ENCODE peak calls at places on chromosomes 5 and 9, in four cellular contexts. V is testis, Y is transverse colon, U is HCT116. N is an unnamed sample.
A peak's percentile ranks its signal among the peaks of the same experiment; 100 is the strongest.

GRCh38 chr5:93576994-93577575 is 3.9 kb downstream of the NR2F1-AS1 start:
- DNase-seq in V (no peak), U (no peak), Y (no peak), N (no peak)

GRCh38 chr9:129172816-129173215 is 5.2 kb downstream of the IER5L start:
- DNase-seq in V (peak; percentile 72), U (no peak), Y (no peak), N (no peak)

GRCh38 chr5:178116406-178116885 is 3.1 kb downstream of the N4BP3 start:
- DNase-seq in U (no peak), Y (peak; percentile 56), V (no peak), N (no peak)

GRCh38 chr5:172862165-172862801 is 28.2 kb downstream of the ERGIC1 start:
- DNase-seq in U (no peak), V (no peak), Y (no peak), N (no peak)

GRCh38 chr5:34977934-34978616 is 48.7 kb downstream of the DNAJC21 start:
- DNase-seq in U (no peak), Y (no peak), V (no peak), N (no peak)

GRCh38 chr5:76083555-76084495 is 642 bp downstream of the SV2C start:
- DNase-seq in Y (no peak), V (peak; percentile 15), U (no peak), N (no peak)

GRCh38 chr5:133565993-133566392 is 46.3 kb downstream of the FSTL4 start:
- DNase-seq in Y (no peak), U (no peak), V (peak; percentile 62), N (peak; percentile 24)

GRCh38 chr9:124040186-124040920 is 28.8 kb downstream of the LHX2 start:
- DNase-seq in U (no peak), V (no peak), Y (no peak), N (no peak)

GRCh38 chr5:31149072-31149471 is 44.4 kb upstream of the CDH6 start:
- DNase-seq in U (no peak), V (no peak), Y (no peak), N (no peak)

GRCh38 chr5:34843482-34843881 is 4.5 kb downstream of the TTC23L start:
- DNase-seq in U (no peak), Y (no peak), V (peak; percentile 27), N (no peak)

GRCh38 chr5:135154961-135155360 is 120.9 kb upstream of the PITX1 start:
- DNase-seq in U (no peak), Y (no peak), V (no peak), N (no peak)

GRCh38 chr5:140131967-140132409 is 6.3 kb downstream of the IGIP start:
- DNase-seq in Y (no peak), U (peak; percentile 33), V (peak; percentile 14), N (peak; percentile 95)

GRCh38 chr5:133873936-133874585 is 94.4 kb downstream of the C5orf15 start:
- DNase-seq in U (no peak), Y (no peak), V (no peak), N (no peak)

GRCh38 chr5:142900926-142901325 is 130.7 kb downstream of the ARHGAP26 start:
- DNase-seq in V (no peak), U (no peak), Y (no peak), N (no peak)

GRCh38 chr5:53431665-53432064 is 48.8 kb upstream of the FST start:
- DNase-seq in V (no peak), U (no peak), Y (no peak), N (no peak)

GRCh38 chr9:128150594-128151342 is 1.5 kb downstream of the LCN2 start:
- DNase-seq in U (peak; percentile 10), Y (peak; percentile 53), V (no peak), N (no peak)

GRCh38 chr9:82488319-82488701 is 499.7 kb downstream of the SPATA31D1 start:
- DNase-seq in Y (no peak), U (no peak), V (no peak), N (no peak)

GRCh38 chr5:111548992-111549649 is 36.8 kb upstream of the STARD4 start:
- DNase-seq in Y (peak; percentile 9), V (no peak), U (no peak), N (no peak)

GRCh38 chr9:105168935-105169334 is 75.5 kb upstream of the SLC44A1 start:
- DNase-seq in Y (no peak), V (no peak), U (no peak), N (no peak)

GRCh38 chr9:95379630-95380029 is 62.1 kb upstream of the FANCC start:
- DNase-seq in V (no peak), U (no peak), Y (no peak), N (no peak)

GRCh38 chr9:126474201-126474765 is 139.4 kb upstream of the LMX1B start:
- DNase-seq in Y (no peak), V (no peak), U (no peak), N (no peak)

GRCh38 chr9:83959061-83959460 is 21.0 kb downstream of the HNRNPK start:
- DNase-seq in V (no peak), Y (no peak), U (no peak), N (peak; percentile 89)

GRCh38 chr9:110095238-110095637 is 112.7 kb downstream of the C9orf152 start:
- DNase-seq in Y (no peak), V (no peak), U (no peak), N (peak; percentile 66)

GRCh38 chr9:131111186-131111853 is 14.1 kb upstream of the NUP214 start:
- DNase-seq in V (no peak), U (no peak), Y (no peak), N (no peak)

GRCh38 chr5:35212006-35212982 is 18.0 kb downstream of the PRLR start:
- DNase-seq in U (no peak), V (no peak), Y (no peak), N (no peak)

GRCh38 chr9:38652486-38652885 is 32.1 kb upstream of the ANKRD18A start:
- DNase-seq in U (no peak), Y (no peak), V (no peak), N (no peak)

GRCh38 chr5:59124983-59125960 is 542.4 kb downstream of the RAB3C start:
- DNase-seq in Y (no peak), V (no peak), U (no peak), N (peak; percentile 15)

GRCh38 chr5:96734871-96735325 is 72.7 kb downstream of the CAST start:
- DNase-seq in U (no peak), Y (no peak), V (no peak), N (no peak)

GRCh38 chr9:97849980-97850379 is 3.0 kb upstream of the FOXE1 start:
- DNase-seq in V (no peak), Y (no peak), U (no peak), N (no peak)
- H3K27me3 ChIP-seq in V (no peaks in the 10 kb centered on the region), Y (peaks cover 99% of the 10 kb centered on the region), U (no peaks in the 10 kb centered on the region), N (no peaks in the 10 kb centered on the region)

DNA sequence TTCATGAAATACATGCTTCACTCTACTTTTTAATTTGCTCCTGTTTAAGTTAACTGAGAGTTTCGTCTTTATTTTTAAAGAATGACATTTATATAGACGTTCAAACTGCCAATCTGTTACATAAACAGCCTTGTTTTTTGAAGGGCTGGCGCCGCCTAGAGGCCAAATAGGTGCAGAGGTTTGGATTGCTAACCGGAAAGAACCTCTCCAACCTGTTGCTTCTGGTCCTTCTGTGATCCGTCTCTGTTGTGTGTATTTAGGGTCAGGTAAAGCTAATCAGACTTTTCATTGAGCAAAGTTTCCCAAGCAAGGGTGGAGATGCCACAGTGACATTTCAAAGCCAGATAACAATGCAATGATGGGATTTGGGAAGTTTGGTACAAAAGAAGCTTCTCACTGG is 39.5 kb upstream of the GLIS3 start:
- DNase-seq in Y (peak; percentile 87), U (peak; percentile 81), V (peak; percentile 90), N (peak; percentile 96)
- TF ChIP-seq CTCF in Y (peak; percentile 83), U (peak; percentile 96), V (peak; percentile 93), N (peak; percentile 96)

GRCh38 chr9:136202449-136203405 is 2.2 kb downstream of the LHX3 start:
- DNase-seq in Y (no peak), V (no peak), U (no peak), N (no peak)

GRCh38 chr9:136200424-136200823 is 4.5 kb downstream of the LHX3 start:
- DNase-seq in V (no peak), U (no peak), Y (no peak), N (no peak)

GRCh38 chr9:136201609-136202448 is 3.1 kb downstream of the LHX3 start:
- DNase-seq in Y (no peak), V (no peak), U (no peak), N (peak; percentile 21)

GRCh38 chr9:136199391-136200288 is 5.3 kb downstream of the LHX3 start:
- DNase-seq in Y (no peak), V (no peak), U (no peak), N (no peak)

GRCh38 chr9:136201174-136201573 is 3.8 kb downstream of the LHX3 start:
- DNase-seq in Y (no peak), U (no peak), V (no peak), N (no peak)
- H3K27me3 ChIP-seq in Y (peaks cover 95% of the 10 kb centered on the region), U (no peaks in the 10 kb centered on the region), V (no peaks in the 10 kb centered on the region), N (peaks cover 34% of the 10 kb centered on the region)

GRCh38 chr9:112443200-112443599 is 43.4 kb upstream of the KIAA1958 start:
- DNase-seq in Y (no peak), V (peak; percentile 37), U (no peak), N (no peak)
- TF ChIP-seq CTCF in Y (peak; percentile 22), V (peak; percentile 49), U (peak; percentile 55), N (peak; percentile 29)

GRCh38 chr5:74396913-74397606 is 243.5 kb downstream of the ENC1 start:
- DNase-seq in V (no peak), U (no peak), Y (no peak), N (no peak)
- H3K27me3 ChIP-seq in V (no peaks in the 10 kb centered on the region), U (no peaks in the 10 kb centered on the region), Y (no peaks in the 10 kb centered on the region), N (no peaks in the 10 kb centered on the region)

DNA sequence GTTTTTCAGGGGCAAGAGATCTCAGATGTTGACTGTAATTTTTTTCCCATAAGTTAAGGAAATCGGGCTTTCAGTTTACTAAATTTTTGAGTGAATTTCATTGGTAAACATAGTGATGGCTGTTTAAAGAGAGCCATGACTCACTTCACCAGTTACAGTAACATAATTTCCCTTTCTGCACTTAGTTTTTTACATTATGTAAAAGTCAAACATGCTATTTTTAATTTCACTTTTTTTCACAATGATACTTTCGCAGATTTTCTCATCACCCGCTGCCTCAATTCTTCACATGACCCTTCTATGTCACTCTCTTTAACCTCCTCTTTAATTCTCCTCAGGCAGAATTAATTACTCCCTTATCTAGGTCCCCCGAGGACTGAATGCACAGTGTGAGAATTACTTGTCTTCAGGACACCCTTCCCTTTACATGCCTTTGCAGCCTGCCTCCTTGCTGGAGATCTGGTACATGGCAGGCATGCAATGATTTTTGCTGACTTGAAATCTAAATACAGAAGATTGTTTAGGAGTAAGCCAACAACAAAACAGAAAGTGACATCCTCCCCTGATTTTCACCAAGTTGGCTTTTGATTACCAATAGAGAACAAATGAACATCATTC is 217.5 kb upstream of the S1PR3 start:
- DNase-seq in U (no peak), V (no peak), Y (no peak), N (no peak)
- TF ChIP-seq CTCF in U (no peak), V (no peak), Y (no peak), N (no peak)

GRCh38 chr9:116857321-116857720 is 170.2 kb downstream of the TRIM32 start:
- DNase-seq in V (no peak), U (no peak), Y (no peak), N (no peak)
- H3K27me3 ChIP-seq in V (no peaks in the 10 kb centered on the region), U (peaks cover 11% of the 10 kb centered on the region), Y (no peaks in the 10 kb centered on the region), N (no peaks in the 10 kb centered on the region)

N was measured in thyroid gland.